ENCODE peak calls at places on chromosomes 3 and 15, in four cellular contexts. H is breast epithelium, C is GM06990, L is heart right ventricle. N is an unnamed sample.
A peak's percentile ranks its signal among the peaks of the same experiment; 100 is the strongest.

GRCh38 chr3:27097171-27097570 is 272.0 kb downstream of the NEK10 start:
- DNase-seq in L (no peak), H (no peak), C (no peak), N (no peak)

GRCh38 chr3:17136251-17136721 is 251.5 kb downstream of the PLCL2 start:
- DNase-seq in C (no peak), H (no peak), L (no peak), N (no peak)

GRCh38 chr3:117399311-117400068 is 689.9 kb downstream of the TUSC7 start:
- DNase-seq in H (no peak), L (no peak), C (no peak), N (no peak)

GRCh38 chr3:171640520-171641412 is 169.5 kb downstream of the PLD1 start:
- DNase-seq in C (no peak), L (no peak), H (no peak), N (no peak)

GRCh38 chr3:47669026-47669749 is 90.5 kb upstream of the CSPG5 start:
- DNase-seq in C (no peak), L (no peak), H (no peak), N (no peak)

GRCh38 chr3:66532160-66532587 is 31.4 kb upstream of the LRIG1 start:
- DNase-seq in H (no peak), L (no peak), C (no peak), N (no peak)

GRCh38 chr15:74417230-74417629 is 16.5 kb downstream of the SEMA7A start:
- DNase-seq in L (peak; percentile 33), C (no peak), H (no peak), N (no peak)

GRCh38 chr3:197801801-197802504 is 10.9 kb downstream of the LRCH3 start:
- DNase-seq in H (no peak), C (no peak), L (no peak), N (no peak)

GRCh38 chr3:101509276-101509675 is 3.7 kb downstream of the SENP7 start:
- DNase-seq in H (no peak), C (no peak), L (no peak), N (no peak)

GRCh38 chr15:64894395-64895056 is 17.2 kb upstream of the ANKDD1A start:
- DNase-seq in L (peak; percentile 36), H (no peak), C (peak; percentile 86), N (peak; percentile 93)

GRCh38 chr3:132726341-132726823 is 4.2 kb upstream of the NPHP3 start:
- DNase-seq in C (peak; percentile 2), L (no peak), H (no peak), N (no peak)

GRCh38 chr3:94092080-94092479 is 29.2 kb downstream of the NSUN3 start:
- DNase-seq in L (no peak), H (no peak), C (no peak), N (no peak)

DNA sequence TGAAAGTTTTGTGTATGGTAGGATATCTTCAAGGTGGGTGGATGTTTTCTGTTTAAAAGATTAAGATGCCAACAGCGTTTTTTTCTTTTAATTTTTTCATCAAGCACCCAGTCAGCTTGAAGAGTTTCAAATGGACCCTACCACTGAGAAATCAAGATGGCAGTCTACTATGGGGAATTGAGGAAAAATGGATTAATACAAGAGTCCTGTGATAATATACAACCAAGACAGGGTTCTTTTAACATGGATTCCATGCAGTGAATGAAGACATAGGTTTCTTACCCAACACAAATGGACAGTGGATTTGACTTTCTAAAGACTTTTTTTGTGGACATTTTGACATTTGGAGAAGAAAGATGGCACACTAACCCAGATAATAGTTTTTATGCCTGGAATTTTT is 2.5 kb upstream of the CHD2 start:
- DNase-seq in L (no peak), C (no peak), H (no peak), N (no peak)
- TF ChIP-seq CTCF in L (no peak), C (no peak), H (no peak), N (no peak)

GRCh38 chr15:59614153-59614552 is 2.6 kb downstream of the GCNT3 start:
- DNase-seq in H (no peak), L (no peak), C (no peak), N (no peak)
- H3K4me3 ChIP-seq in H (no peak overlapping the region), L (no peak overlapping the region), C (no peak overlapping the region), N (no peak overlapping the region)

GRCh38 chr3:126369490-126369889 is 12.3 kb upstream of the KLF15 start:
- DNase-seq in C (no peak), H (no peak), L (no peak), N (no peak)
- TF ChIP-seq CTCF in C (no peak), H (no peak), L (no peak), N (no peak)

GRCh38 chr3:89114841-89115223 is 7.4 kb downstream of the EPHA3 start:
- DNase-seq in C (no peak), H (no peak), L (no peak), N (no peak)

GRCh38 chr3:89113887-89114840 is 6.7 kb downstream of the EPHA3 start:
- DNase-seq in L (peak; percentile 72), C (peak; percentile 13), H (peak; percentile 55), N (no peak)

GRCh38 chr3:89108154-89108553 is 733 bp downstream of the EPHA3 start:
- DNase-seq in C (no peak), H (no peak), L (no peak), N (no peak)

GRCh38 chr3:89116486-89116885 is 9.1 kb downstream of the EPHA3 start:
- DNase-seq in C (no peak), H (no peak), L (no peak), N (no peak)

GRCh38 chr3:89113344-89113743 is 5.9 kb downstream of the EPHA3 start:
- DNase-seq in L (no peak), H (no peak), C (no peak), N (no peak)
- H3K4me3 ChIP-seq in L (no peak overlapping the region), H (no peak overlapping the region), C (no peak overlapping the region), N (no peak overlapping the region)

GRCh38 chr3:181868576-181868975 is 156.9 kb downstream of the SOX2 start:
- DNase-seq in C (no peak), H (no peak), L (no peak), N (no peak)
- TF ChIP-seq CTCF in C (no peak), H (no peak), L (no peak), N (no peak)

GRCh38 chr3:45830121-45830520 is 11.8 kb downstream of the LZTFL1 start:
- DNase-seq in H (no peak), C (no peak), L (no peak), N (no peak)

GRCh38 chr3:45821127-45821526 is 20.8 kb downstream of the LZTFL1 start:
- DNase-seq in L (no peak), C (no peak), H (no peak), N (no peak)

GRCh38 chr3:45826908-45827307 is 15.0 kb downstream of the LZTFL1 start:
- DNase-seq in H (no peak), C (no peak), L (no peak), N (no peak)

DNA sequence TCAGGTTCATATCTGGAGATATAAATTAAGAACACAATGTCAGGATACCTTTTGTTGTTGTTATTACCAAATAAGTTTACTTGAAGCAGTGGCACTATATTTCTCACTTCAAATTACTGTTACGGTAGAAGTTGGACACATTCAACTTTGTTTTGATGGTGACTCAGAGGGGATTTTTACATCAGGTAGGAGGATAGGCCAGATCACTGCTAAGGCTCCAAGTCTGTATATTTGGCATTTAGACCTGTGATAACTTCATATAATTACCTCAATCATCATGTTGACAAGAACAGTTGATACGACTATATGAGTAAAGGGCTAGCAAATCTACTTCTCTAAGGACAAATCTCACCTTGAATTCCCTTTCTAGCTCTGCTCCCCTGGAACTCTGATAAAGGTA is 15.6 kb downstream of the LZTFL1 start:
- DNase-seq in C (no peak), H (no peak), L (no peak), N (no peak)
- H3K4me3 ChIP-seq in C (no peak overlapping the region), H (no peak overlapping the region), L (no peak overlapping the region), N (no peak overlapping the region)

GRCh38 chr15:52336530-52336929 is 40.9 kb upstream of the MYO5C start:
- DNase-seq in L (no peak), H (no peak), C (no peak), N (no peak)
- TF ChIP-seq CTCF in L (peak; percentile 22), H (no peak), C (peak; percentile 4), N (no peak)

N was measured in GM12864.